ENCODE peak calls at places on chromosome 9, in four cellular contexts. One of them, this sample, is unnamed.

GRCh38 chr9:12884736-12885395 is 110.0 kb downstream of the LURAP1L start:
- DNase-seq in tibial artery: no peak
- DNase-seq in NCI-H1694: peak
- DNase-seq in stimulated activated CD8-positive, alpha-beta memory T cell treated with anti-CD3 and anti-CD28 coated beads, Interleukin-15, amount 100 ng/mL, for 24 hours: no peak
- DNase-seq in this sample: peak

GRCh38 chr9:4062966-4063365 is 236.9 kb downstream of the GLIS3 start:
- DNase-seq in tibial artery: no peak
- DNase-seq in NCI-H1694: no peak
- DNase-seq in stimulated activated CD8-positive, alpha-beta memory T cell treated with anti-CD3 and anti-CD28 coated beads, Interleukin-15, amount 100 ng/mL, for 24 hours: no peak
- DNase-seq in this sample: peak

GRCh38 chr9:97737429-97737828 is 40.3 kb upstream of the XPA start:
- DNase-seq in tibial artery: no peak
- DNase-seq in NCI-H1694: no peak
- DNase-seq in stimulated activated CD8-positive, alpha-beta memory T cell treated with anti-CD3 and anti-CD28 coated beads, Interleukin-15, amount 100 ng/mL, for 24 hours: no peak
- DNase-seq in this sample: no peak

GRCh38 chr9:70427161-70427945 is 12.9 kb upstream of the KLF9 start:
- DNase-seq in tibial artery: no peak
- DNase-seq in NCI-H1694: no peak
- DNase-seq in stimulated activated CD8-positive, alpha-beta memory T cell treated with anti-CD3 and anti-CD28 coated beads, Interleukin-15, amount 100 ng/mL, for 24 hours: no peak
- DNase-seq in this sample: no peak

GRCh38 chr9:98899399-98900056 is 44.2 kb upstream of the COL15A1 start:
- DNase-seq in tibial artery: no peak
- DNase-seq in NCI-H1694: no peak
- DNase-seq in stimulated activated CD8-positive, alpha-beta memory T cell treated with anti-CD3 and anti-CD28 coated beads, Interleukin-15, amount 100 ng/mL, for 24 hours: no peak
- DNase-seq in this sample: peak

GRCh38 chr9:82031538-82032280 is 43.1 kb downstream of the SPATA31D1 start:
- DNase-seq in tibial artery: peak
- DNase-seq in NCI-H1694: no peak
- DNase-seq in stimulated activated CD8-positive, alpha-beta memory T cell treated with anti-CD3 and anti-CD28 coated beads, Interleukin-15, amount 100 ng/mL, for 24 hours: no peak
- DNase-seq in this sample: peak

GRCh38 chr9:22452415-22453010 is 5.9 kb downstream of the DMRTA1 start:
- DNase-seq in tibial artery: peak
- DNase-seq in NCI-H1694: peak
- DNase-seq in stimulated activated CD8-positive, alpha-beta memory T cell treated with anti-CD3 and anti-CD28 coated beads, Interleukin-15, amount 100 ng/mL, for 24 hours: no peak
- DNase-seq in this sample: peak

GRCh38 chr9:107046692-107047091 is 183.7 kb downstream of the ZNF462 start:
- DNase-seq in tibial artery: no peak
- DNase-seq in NCI-H1694: no peak
- DNase-seq in stimulated activated CD8-positive, alpha-beta memory T cell treated with anti-CD3 and anti-CD28 coated beads, Interleukin-15, amount 100 ng/mL, for 24 hours: no peak
- DNase-seq in this sample: no peak

GRCh38 chr9:98977246-98977681 is 33.6 kb downstream of the COL15A1 start:
- DNase-seq in tibial artery: peak
- DNase-seq in NCI-H1694: no peak
- DNase-seq in stimulated activated CD8-positive, alpha-beta memory T cell treated with anti-CD3 and anti-CD28 coated beads, Interleukin-15, amount 100 ng/mL, for 24 hours: no peak
- DNase-seq in this sample: no peak

GRCh38 chr9:124300312-124300711 is 42.6 kb downstream of the NEK6 start:
- DNase-seq in tibial artery: no peak
- DNase-seq in NCI-H1694: no peak
- DNase-seq in stimulated activated CD8-positive, alpha-beta memory T cell treated with anti-CD3 and anti-CD28 coated beads, Interleukin-15, amount 100 ng/mL, for 24 hours: no peak
- DNase-seq in this sample: peak

GRCh38 chr9:133961226-133962165 is 30.6 kb downstream of the VAV2 start:
- DNase-seq in tibial artery: no peak
- DNase-seq in NCI-H1694: no peak
- DNase-seq in stimulated activated CD8-positive, alpha-beta memory T cell treated with anti-CD3 and anti-CD28 coated beads, Interleukin-15, amount 100 ng/mL, for 24 hours: no peak
- DNase-seq in this sample: no peak

GRCh38 chr9:14645648-14646047 is 47.6 kb downstream of the ZDHHC21 start:
- DNase-seq in tibial artery: no peak
- DNase-seq in NCI-H1694: no peak
- DNase-seq in stimulated activated CD8-positive, alpha-beta memory T cell treated with anti-CD3 and anti-CD28 coated beads, Interleukin-15, amount 100 ng/mL, for 24 hours: no peak
- DNase-seq in this sample: no peak

GRCh38 chr9:137390553-137391410 is 32.2 kb downstream of the EXD3 start:
- DNase-seq in tibial artery: no peak
- DNase-seq in NCI-H1694: peak
- DNase-seq in stimulated activated CD8-positive, alpha-beta memory T cell treated with anti-CD3 and anti-CD28 coated beads, Interleukin-15, amount 100 ng/mL, for 24 hours: no peak
- DNase-seq in this sample: no peak

GRCh38 chr9:3962467-3962866 is 337.4 kb downstream of the GLIS3 start:
- DNase-seq in tibial artery: no peak
- DNase-seq in NCI-H1694: peak
- DNase-seq in stimulated activated CD8-positive, alpha-beta memory T cell treated with anti-CD3 and anti-CD28 coated beads, Interleukin-15, amount 100 ng/mL, for 24 hours: no peak
- DNase-seq in this sample: peak

GRCh38 chr9:109010676-109011655 is 2.3 kb downstream of the CTNNAL1 start:
- DNase-seq in tibial artery: no peak
- DNase-seq in NCI-H1694: no peak
- DNase-seq in stimulated activated CD8-positive, alpha-beta memory T cell treated with anti-CD3 and anti-CD28 coated beads, Interleukin-15, amount 100 ng/mL, for 24 hours: no peak
- DNase-seq in this sample: peak

GRCh38 chr9:7146582-7146981 is 388.8 kb downstream of the KDM4C start:
- DNase-seq in tibial artery: no peak
- DNase-seq in NCI-H1694: no peak
- DNase-seq in stimulated activated CD8-positive, alpha-beta memory T cell treated with anti-CD3 and anti-CD28 coated beads, Interleukin-15, amount 100 ng/mL, for 24 hours: no peak
- DNase-seq in this sample: peak

GRCh38 chr9:88280816-88281382 is 107.3 kb upstream of the SPIN1 start:
- DNase-seq in tibial artery: no peak
- DNase-seq in NCI-H1694: no peak
- DNase-seq in stimulated activated CD8-positive, alpha-beta memory T cell treated with anti-CD3 and anti-CD28 coated beads, Interleukin-15, amount 100 ng/mL, for 24 hours: no peak
- DNase-seq in this sample: no peak

GRCh38 chr9:129919836-129920235 is 84.6 kb downstream of the USP20 start:
- DNase-seq in tibial artery: no peak
- DNase-seq in NCI-H1694: no peak
- DNase-seq in stimulated activated CD8-positive, alpha-beta memory T cell treated with anti-CD3 and anti-CD28 coated beads, Interleukin-15, amount 100 ng/mL, for 24 hours: no peak
- DNase-seq in this sample: no peak

GRCh38 chr9:749712-750111 is 91.8 kb upstream of the DMRT1 start:
- DNase-seq in tibial artery: no peak
- DNase-seq in NCI-H1694: no peak
- DNase-seq in stimulated activated CD8-positive, alpha-beta memory T cell treated with anti-CD3 and anti-CD28 coated beads, Interleukin-15, amount 100 ng/mL, for 24 hours: no peak
- DNase-seq in this sample: no peak

GRCh38 chr9:27194401-27195091 is 85.5 kb downstream of the TEK start:
- DNase-seq in tibial artery: no peak
- DNase-seq in NCI-H1694: no peak
- DNase-seq in stimulated activated CD8-positive, alpha-beta memory T cell treated with anti-CD3 and anti-CD28 coated beads, Interleukin-15, amount 100 ng/mL, for 24 hours: no peak
- DNase-seq in this sample: peak

GRCh38 chr9:33081128-33081851 is 4.8 kb upstream of the SMU1 start:
- DNase-seq in tibial artery: peak
- DNase-seq in NCI-H1694: peak
- DNase-seq in stimulated activated CD8-positive, alpha-beta memory T cell treated with anti-CD3 and anti-CD28 coated beads, Interleukin-15, amount 100 ng/mL, for 24 hours: no peak
- DNase-seq in this sample: peak

GRCh38 chr9:97591535-97591934 is 41.6 kb downstream of the TSTD2 start:
- DNase-seq in tibial artery: no peak
- DNase-seq in NCI-H1694: no peak
- DNase-seq in stimulated activated CD8-positive, alpha-beta memory T cell treated with anti-CD3 and anti-CD28 coated beads, Interleukin-15, amount 100 ng/mL, for 24 hours: no peak
- DNase-seq in this sample: no peak

GRCh38 chr9:131227112-131228058 is 48.9 kb downstream of the FAM78A start:
- DNase-seq in tibial artery: no peak
- DNase-seq in NCI-H1694: peak
- DNase-seq in stimulated activated CD8-positive, alpha-beta memory T cell treated with anti-CD3 and anti-CD28 coated beads, Interleukin-15, amount 100 ng/mL, for 24 hours: no peak
- DNase-seq in this sample: no peak

GRCh38 chr9:69193685-69194032 is 19.6 kb downstream of the TJP2 start:
- DNase-seq in tibial artery: no peak
- DNase-seq in NCI-H1694: no peak
- DNase-seq in stimulated activated CD8-positive, alpha-beta memory T cell treated with anti-CD3 and anti-CD28 coated beads, Interleukin-15, amount 100 ng/mL, for 24 hours: no peak
- DNase-seq in this sample: no peak

GRCh38 chr9:136355616-136356557 is 7.7 kb downstream of the DNLZ start:
- DNase-seq in tibial artery: no peak
- DNase-seq in NCI-H1694: no peak
- DNase-seq in stimulated activated CD8-positive, alpha-beta memory T cell treated with anti-CD3 and anti-CD28 coated beads, Interleukin-15, amount 100 ng/mL, for 24 hours: no peak
- DNase-seq in this sample: no peak

GRCh38 chr9:115671911-115672310 is 481.7 kb upstream of the PAPPA start:
- DNase-seq in tibial artery: no peak
- DNase-seq in NCI-H1694: no peak
- DNase-seq in stimulated activated CD8-positive, alpha-beta memory T cell treated with anti-CD3 and anti-CD28 coated beads, Interleukin-15, amount 100 ng/mL, for 24 hours: no peak
- DNase-seq in this sample: no peak

This sample was measured in epithelial cell of esophagus.